ENCODE peak calls at places on chromosome 19, in ten cellular contexts. One of them, this sample, is unnamed.

GRCh38 chr19:33403973-33404304 is 30.4 kb downstream of the CEBPG start:
- DNase-seq in foreskin fibroblast: no peak
- DNase-seq in left ventricle myocardium inferior: peak; percentile 7
- DNase-seq in HCT116: no peak
- DNase-seq in lung: no peak
- DNase-seq in A549: no peak
- DNase-seq in pancreas: no peak
- DNase-seq in endodermal cell: no peak
- DNase-seq in neural progenitor cell: no peak
- DNase-seq in psoas muscle: no peak
- DNase-seq in this sample: no peak

GRCh38 chr19:52527954-52528326 is 472 bp downstream of the ZNF808 start:
- DNase-seq in lung: no peak
- DNase-seq in HCT116: no peak
- DNase-seq in psoas muscle: peak; percentile 49
- DNase-seq in pancreas: peak; percentile 55
- DNase-seq in foreskin fibroblast: no peak
- DNase-seq in endodermal cell: peak; percentile 64
- DNase-seq in neural progenitor cell: peak; percentile 47
- DNase-seq in left ventricle myocardium inferior: no peak
- DNase-seq in A549: no peak
- DNase-seq in this sample: no peak

GRCh38 chr19:56314018-56314583 is 538 bp downstream of the ZSCAN5A start:
- DNase-seq in HCT116: no peak
- DNase-seq in A549: peak; percentile 28
- DNase-seq in left ventricle myocardium inferior: no peak
- DNase-seq in endodermal cell: peak; percentile 82
- DNase-seq in foreskin fibroblast: peak; percentile 16
- DNase-seq in neural progenitor cell: no peak
- DNase-seq in psoas muscle: no peak
- DNase-seq in lung: no peak
- DNase-seq in pancreas: peak; percentile 49
- DNase-seq in this sample: no peak

GRCh38 chr19:15666883-15667282 is 6.0 kb upstream of the CYP4F12 start:
- DNase-seq in psoas muscle: no peak
- DNase-seq in lung: no peak
- DNase-seq in pancreas: no peak
- DNase-seq in A549: no peak
- DNase-seq in HCT116: no peak
- DNase-seq in foreskin fibroblast: no peak
- DNase-seq in left ventricle myocardium inferior: no peak
- DNase-seq in neural progenitor cell: no peak
- DNase-seq in endodermal cell: no peak
- DNase-seq in this sample: no peak

GRCh38 chr19:46646402-46646801 is 10.4 kb upstream of the GNG8 start:
- DNase-seq in endodermal cell: no peak
- DNase-seq in pancreas: no peak
- DNase-seq in lung: no peak
- DNase-seq in psoas muscle: peak; percentile 8
- DNase-seq in foreskin fibroblast: no peak
- DNase-seq in HCT116: no peak
- DNase-seq in A549: no peak
- DNase-seq in left ventricle myocardium inferior: no peak
- DNase-seq in neural progenitor cell: no peak
- DNase-seq in this sample: no peak

GRCh38 chr19:55166530-55167268 is at the start of gene DNAAF3:
- DNase-seq in lung: peak; percentile 94
- DNase-seq in HCT116: peak; percentile 97
- DNase-seq in neural progenitor cell: peak; percentile 99
- DNase-seq in foreskin fibroblast: peak; percentile 96
- DNase-seq in left ventricle myocardium inferior: peak; percentile 91
- DNase-seq in psoas muscle: peak; percentile 97
- DNase-seq in A549: peak; percentile 100
- DNase-seq in endodermal cell: peak; percentile 99
- DNase-seq in pancreas: peak; percentile 100
- DNase-seq in this sample: peak; percentile 85

GRCh38 chr19:1502433-1503088 is 10.3 kb downstream of the ADAMTSL5 start:
- DNase-seq in A549: no peak
- DNase-seq in neural progenitor cell: no peak
- DNase-seq in pancreas: no peak
- DNase-seq in endodermal cell: no peak
- DNase-seq in lung: no peak
- DNase-seq in psoas muscle: no peak
- DNase-seq in left ventricle myocardium inferior: no peak
- DNase-seq in HCT116: no peak
- DNase-seq in foreskin fibroblast: no peak
- DNase-seq in this sample: no peak

GRCh38 chr19:32345261-32346207 is at the start of gene ZNF507:
- DNase-seq in left ventricle myocardium inferior: peak; percentile 83
- DNase-seq in neural progenitor cell: peak; percentile 93
- DNase-seq in A549: peak; percentile 97
- DNase-seq in lung: peak; percentile 85
- DNase-seq in endodermal cell: peak; percentile 95
- DNase-seq in foreskin fibroblast: peak; percentile 76
- DNase-seq in HCT116: peak; percentile 47
- DNase-seq in pancreas: peak; percentile 93
- DNase-seq in psoas muscle: peak; percentile 92
- DNase-seq in this sample: peak; percentile 91

GRCh38 chr19:6556480-6556879 is 25.7 kb downstream of the TNFSF9 start:
- DNase-seq in left ventricle myocardium inferior: no peak
- DNase-seq in psoas muscle: no peak
- DNase-seq in lung: no peak
- DNase-seq in endodermal cell: no peak
- DNase-seq in neural progenitor cell: no peak
- DNase-seq in pancreas: no peak
- DNase-seq in HCT116: no peak
- DNase-seq in A549: no peak
- DNase-seq in foreskin fibroblast: no peak
- DNase-seq in this sample: peak; percentile 34

GRCh38 chr19:6551091-6551490 is 20.3 kb downstream of the TNFSF9 start:
- DNase-seq in pancreas: no peak
- DNase-seq in HCT116: no peak
- DNase-seq in left ventricle myocardium inferior: no peak
- DNase-seq in lung: no peak
- DNase-seq in endodermal cell: no peak
- DNase-seq in A549: no peak
- DNase-seq in psoas muscle: no peak
- DNase-seq in foreskin fibroblast: no peak
- DNase-seq in neural progenitor cell: no peak
- DNase-seq in this sample: no peak

GRCh38 chr19:6556043-6556449 is 25.2 kb downstream of the TNFSF9 start:
- DNase-seq in pancreas: no peak
- DNase-seq in lung: no peak
- DNase-seq in left ventricle myocardium inferior: no peak
- DNase-seq in neural progenitor cell: no peak
- DNase-seq in foreskin fibroblast: no peak
- DNase-seq in HCT116: no peak
- DNase-seq in A549: no peak
- DNase-seq in endodermal cell: no peak
- DNase-seq in psoas muscle: no peak
- DNase-seq in this sample: no peak

DNA sequence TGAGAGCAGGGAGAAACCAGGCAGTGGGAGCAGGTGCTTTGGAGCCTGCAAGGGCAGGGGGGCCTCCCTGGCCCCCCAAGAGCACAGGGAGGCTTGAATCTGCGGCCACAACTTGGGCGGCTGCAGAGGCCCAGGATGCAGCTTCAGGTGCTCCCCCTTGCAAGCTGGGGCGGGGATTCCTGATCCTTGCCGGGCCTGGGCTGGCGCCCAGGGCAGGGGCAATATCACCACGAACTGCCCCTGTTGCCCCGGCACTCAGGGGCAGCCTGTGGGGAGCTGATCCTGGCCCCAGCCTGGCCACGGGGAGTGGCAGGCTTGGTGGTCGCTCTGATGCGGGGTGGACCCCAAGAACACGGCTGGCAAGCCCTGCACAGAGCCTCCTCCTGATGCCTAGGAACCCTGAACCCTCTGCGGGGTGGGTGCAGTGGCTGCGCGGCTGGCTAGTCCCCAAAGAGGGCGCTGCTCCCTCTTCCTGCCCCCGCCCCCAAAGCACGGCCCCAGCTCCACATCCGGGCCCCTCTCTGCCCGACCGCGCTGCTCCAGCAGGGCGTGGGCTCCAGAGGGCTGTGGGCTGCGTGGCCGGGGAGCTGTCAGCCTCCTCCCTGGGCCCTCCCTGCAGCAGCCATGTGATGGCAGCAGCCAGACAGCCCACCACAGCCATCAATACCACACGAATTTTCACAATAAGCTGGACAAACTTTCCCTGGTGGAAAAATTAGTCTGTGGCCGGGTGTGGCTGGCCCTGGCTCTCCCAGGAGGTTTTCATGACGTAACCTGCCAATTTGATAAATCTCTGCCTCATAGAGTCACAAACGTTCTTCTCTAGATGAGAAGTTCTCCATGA is 21.0 kb downstream of the TNFSF9 start:
- DNase-seq in pancreas: no peak
- DNase-seq in endodermal cell: peak; percentile 91
- DNase-seq in HCT116: no peak
- DNase-seq in neural progenitor cell: peak; percentile 83
- DNase-seq in lung: no peak
- DNase-seq in A549: peak; percentile 64
- DNase-seq in foreskin fibroblast: no peak
- DNase-seq in left ventricle myocardium inferior: no peak
- DNase-seq in psoas muscle: peak; percentile 56
- DNase-seq in this sample: peak; percentile 88
- TF ChIP-seq CTCF in pancreas: no peak
- TF ChIP-seq CTCF in endodermal cell: peak; percentile 81
- TF ChIP-seq CTCF in HCT116: peak; percentile 65
- TF ChIP-seq CTCF in neural progenitor cell: peak; percentile 66
- TF ChIP-seq CTCF in lung: no peak
- TF ChIP-seq CTCF in A549: peak; percentile 24
- TF ChIP-seq CTCF in foreskin fibroblast: no peak
- TF ChIP-seq CTCF in left ventricle myocardium inferior: peak; percentile 19
- TF ChIP-seq CTCF in psoas muscle: no peak
- TF ChIP-seq CTCF in this sample: peak; percentile 67

GRCh38 chr19:14342809-14343208 is 38.4 kb upstream of the ADGRE5 start:
- DNase-seq in neural progenitor cell: no peak
- DNase-seq in pancreas: no peak
- DNase-seq in foreskin fibroblast: no peak
- DNase-seq in HCT116: no peak
- DNase-seq in A549: no peak
- DNase-seq in left ventricle myocardium inferior: no peak
- DNase-seq in psoas muscle: no peak
- DNase-seq in endodermal cell: no peak
- DNase-seq in lung: no peak
- DNase-seq in this sample: no peak
- TF ChIP-seq CTCF in neural progenitor cell: no peak
- TF ChIP-seq CTCF in pancreas: no peak
- TF ChIP-seq CTCF in foreskin fibroblast: no peak
- TF ChIP-seq CTCF in HCT116: no peak
- TF ChIP-seq CTCF in A549: no peak
- TF ChIP-seq CTCF in left ventricle myocardium inferior: no peak
- TF ChIP-seq CTCF in psoas muscle: no peak
- TF ChIP-seq CTCF in endodermal cell: peak; percentile 47
- TF ChIP-seq CTCF in lung: no peak
- TF ChIP-seq CTCF in this sample: no peak

DNA sequence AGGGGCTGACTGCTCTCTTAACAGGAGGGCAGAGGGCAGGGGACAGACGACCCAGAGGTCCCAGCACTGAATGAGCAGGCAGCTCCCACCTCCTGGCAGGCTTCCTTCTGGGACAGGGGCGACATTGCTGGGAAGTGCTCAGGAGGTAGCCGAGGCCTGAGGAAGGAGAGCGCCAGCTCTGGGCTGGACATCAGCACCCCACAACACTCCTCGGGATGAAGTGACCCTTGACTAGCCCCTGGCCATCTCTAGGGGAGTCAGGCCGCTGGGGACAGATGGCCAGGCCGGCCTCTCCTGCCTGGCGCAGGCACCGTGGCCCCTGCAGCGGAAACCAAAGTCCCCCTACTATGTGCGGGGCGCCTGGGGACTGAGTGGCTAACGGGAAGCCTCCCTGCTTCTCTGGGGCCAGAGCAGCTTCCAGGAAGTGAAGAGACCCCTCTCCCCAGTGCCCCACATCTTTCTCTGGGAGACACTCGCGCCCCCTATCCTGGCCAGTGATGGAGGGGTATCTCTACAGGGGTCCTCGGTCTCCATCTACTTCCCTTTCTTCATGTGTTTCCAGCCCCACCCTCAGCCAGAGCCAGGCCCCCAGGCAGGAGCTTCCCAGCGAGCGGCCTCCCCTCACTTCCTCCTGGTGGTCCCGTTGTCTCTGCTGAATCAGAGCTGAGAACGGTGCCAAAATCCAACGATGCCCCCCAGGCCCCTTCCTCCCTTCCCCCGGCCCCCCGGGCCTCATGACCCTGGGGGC is 10.0 kb downstream of the PRR36 start:
- DNase-seq in psoas muscle: peak; percentile 46
- DNase-seq in lung: no peak
- DNase-seq in neural progenitor cell: no peak
- DNase-seq in endodermal cell: no peak
- DNase-seq in foreskin fibroblast: no peak
- DNase-seq in A549: no peak
- DNase-seq in HCT116: no peak
- DNase-seq in pancreas: peak; percentile 60
- DNase-seq in left ventricle myocardium inferior: no peak
- DNase-seq in this sample: no peak
- TF ChIP-seq CTCF in psoas muscle: no peak
- TF ChIP-seq CTCF in lung: no peak
- TF ChIP-seq CTCF in neural progenitor cell: no peak
- TF ChIP-seq CTCF in endodermal cell: no peak
- TF ChIP-seq CTCF in foreskin fibroblast: no peak
- TF ChIP-seq CTCF in A549: no peak
- TF ChIP-seq CTCF in HCT116: no peak
- TF ChIP-seq CTCF in pancreas: no peak
- TF ChIP-seq CTCF in left ventricle myocardium inferior: no peak
- TF ChIP-seq CTCF in this sample: no peak

GRCh38 chr19:17652627-17653026 is 35.5 kb downstream of the UNC13A start:
- DNase-seq in HCT116: no peak
- DNase-seq in endodermal cell: no peak
- DNase-seq in lung: no peak
- DNase-seq in neural progenitor cell: no peak
- DNase-seq in psoas muscle: no peak
- DNase-seq in A549: no peak
- DNase-seq in foreskin fibroblast: no peak
- DNase-seq in pancreas: peak; percentile 18
- DNase-seq in left ventricle myocardium inferior: no peak
- DNase-seq in this sample: no peak

GRCh38 chr19:17645339-17645963 is 42.7 kb downstream of the UNC13A start:
- DNase-seq in lung: no peak
- DNase-seq in foreskin fibroblast: no peak
- DNase-seq in left ventricle myocardium inferior: no peak
- DNase-seq in HCT116: no peak
- DNase-seq in A549: no peak
- DNase-seq in psoas muscle: peak; percentile 15
- DNase-seq in endodermal cell: no peak
- DNase-seq in pancreas: no peak
- DNase-seq in neural progenitor cell: no peak
- DNase-seq in this sample: no peak

GRCh38 chr19:17648786-17649185 is 39.4 kb downstream of the UNC13A start:
- DNase-seq in left ventricle myocardium inferior: no peak
- DNase-seq in psoas muscle: peak; percentile 18
- DNase-seq in HCT116: no peak
- DNase-seq in neural progenitor cell: no peak
- DNase-seq in lung: no peak
- DNase-seq in endodermal cell: no peak
- DNase-seq in foreskin fibroblast: no peak
- DNase-seq in A549: no peak
- DNase-seq in pancreas: peak; percentile 39
- DNase-seq in this sample: no peak

GRCh38 chr19:17647071-17648020 is 40.8 kb downstream of the UNC13A start:
- DNase-seq in left ventricle myocardium inferior: no peak
- DNase-seq in HCT116: no peak
- DNase-seq in endodermal cell: peak; percentile 56
- DNase-seq in psoas muscle: peak; percentile 39
- DNase-seq in pancreas: peak; percentile 47
- DNase-seq in neural progenitor cell: peak; percentile 16
- DNase-seq in A549: no peak
- DNase-seq in lung: no peak
- DNase-seq in foreskin fibroblast: no peak
- DNase-seq in this sample: no peak

GRCh38 chr19:17648097-17648660 is 40.0 kb downstream of the UNC13A start:
- DNase-seq in HCT116: no peak
- DNase-seq in endodermal cell: peak; percentile 73
- DNase-seq in psoas muscle: peak; percentile 31
- DNase-seq in left ventricle myocardium inferior: no peak
- DNase-seq in foreskin fibroblast: no peak
- DNase-seq in lung: no peak
- DNase-seq in A549: no peak
- DNase-seq in pancreas: peak; percentile 65
- DNase-seq in neural progenitor cell: no peak
- DNase-seq in this sample: no peak
- TF ChIP-seq CTCF in HCT116: no peak
- TF ChIP-seq CTCF in endodermal cell: no peak
- TF ChIP-seq CTCF in psoas muscle: no peak
- TF ChIP-seq CTCF in left ventricle myocardium inferior: no peak
- TF ChIP-seq CTCF in foreskin fibroblast: no peak
- TF ChIP-seq CTCF in lung: no peak
- TF ChIP-seq CTCF in A549: no peak
- TF ChIP-seq CTCF in pancreas: no peak
- TF ChIP-seq CTCF in neural progenitor cell: no peak
- TF ChIP-seq CTCF in this sample: no peak